ENCODE peak calls at places on chromosomes 3 and 15, in six cellular contexts. S, G, K, V, B and I are unnamed samples.

GRCh38 chr3:47578691-47579632 is at the start of gene CSPG5:
- DNase-seq in S (no peak), V (peak), K (peak), G (peak), B (no peak), I (peak)

GRCh38 chr15:100439566-100439965 is 89.2 kb downstream of the CERS3 start:
- DNase-seq in S (no peak), V (no peak), G (no peak), K (no peak), B (no peak), I (no peak)

GRCh38 chr15:89333959-89334509 is 590 bp downstream of the POLG start:
- DNase-seq in G (no peak), K (no peak), B (no peak), V (no peak), S (no peak), I (no peak)

GRCh38 chr3:130850044-130850797 is 43.7 kb upstream of the ATP2C1 start:
- DNase-seq in G (peak), V (peak), S (no peak), B (no peak), K (no peak), I (no peak)

GRCh38 chr15:76533060-76533955 is 196.7 kb downstream of the ISL2 start:
- DNase-seq in G (no peak), V (peak), K (no peak), B (no peak), S (no peak), I (no peak)

GRCh38 chr3:43286886-43287301 is 554 bp downstream of the SNRK start:
- DNase-seq in G (peak), K (peak), V (peak), B (no peak), S (no peak), I (no peak)

GRCh38 chr3:9715127-9715526 is 11.5 kb downstream of the CPNE9 start:
- DNase-seq in S (no peak), B (no peak), V (peak), G (no peak), K (no peak), I (no peak)

GRCh38 chr3:100226712-100227429 is 33.9 kb upstream of the TBC1D23 start:
- DNase-seq in B (peak), K (no peak), S (no peak), V (peak), G (no peak), I (no peak)

GRCh38 chr15:32888221-32888761 is 170.5 kb downstream of the GREM1 start:
- DNase-seq in K (no peak), G (no peak), B (peak), S (no peak), V (peak), I (no peak)

GRCh38 chr3:187186801-187187421 is 10.4 kb upstream of the RTP1 start:
- DNase-seq in K (no peak), B (peak), G (no peak), S (peak), V (peak), I (no peak)

GRCh38 chr15:26872206-26872605 is 5.3 kb downstream of the GABRA5 start:
- DNase-seq in V (no peak), S (no peak), K (no peak), B (no peak), G (no peak), I (no peak)
- TF ChIP-seq CTCF in V (no peak), S (no peak), K (no peak), B (no peak), G (no peak), I (no peak)

GRCh38 chr3:40128169-40128568 is 181.3 kb upstream of the EIF1B start:
- DNase-seq in S (no peak), G (no peak), K (no peak), B (no peak), V (no peak), I (no peak)

GRCh38 chr3:40120816-40121215 is 188.7 kb upstream of the EIF1B start:
- DNase-seq in K (no peak), G (no peak), V (peak), S (no peak), B (peak), I (no peak)

GRCh38 chr3:40129510-40129909 is 180.0 kb upstream of the EIF1B start:
- DNase-seq in B (no peak), S (no peak), V (no peak), G (no peak), K (no peak), I (no peak)

GRCh38 chr3:40120067-40120692 is 189.3 kb upstream of the EIF1B start:
- DNase-seq in G (no peak), B (no peak), V (no peak), K (no peak), S (no peak), I (no peak)

GRCh38 chr3:40124918-40125317 is 184.6 kb upstream of the EIF1B start:
- DNase-seq in V (no peak), G (no peak), S (no peak), K (no peak), B (no peak), I (no peak)
- TF ChIP-seq CTCF in V (no peak), G (no peak), S (no peak), K (no peak), B (no peak), I (no peak)

GRCh38 chr3:165206454-165207266 is 10.5 kb upstream of the SLITRK3 start:
- DNase-seq in B (peak), G (peak), S (peak), K (no peak), V (peak), I (no peak)
- TF ChIP-seq CTCF in B (peak), G (peak), S (peak), K (peak), V (peak), I (peak)

DNA sequence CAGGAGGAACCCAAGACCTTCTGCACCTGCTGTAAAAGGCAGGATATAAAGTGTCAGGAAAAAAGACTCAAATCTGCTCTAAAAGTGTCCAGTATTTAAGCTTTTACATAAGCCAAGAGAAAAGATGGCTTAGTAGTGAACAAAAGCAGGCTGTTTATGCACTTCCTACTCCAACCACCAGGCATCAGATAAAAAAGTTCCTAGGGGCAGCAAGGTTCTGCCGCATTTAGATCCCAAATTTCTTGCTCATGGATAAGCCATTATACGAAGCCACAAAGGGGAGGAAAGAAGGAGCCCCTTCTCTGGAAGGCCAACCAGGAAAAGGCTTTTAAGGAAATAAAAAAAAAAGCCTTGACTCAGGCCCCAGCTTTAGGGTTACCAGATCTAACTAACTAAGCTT is 10.6 kb upstream of the SLC9C1 start:
- DNase-seq in B (peak), S (no peak), K (no peak), G (peak), V (no peak), I (no peak)
- TF ChIP-seq CTCF in B (peak), S (peak), K (peak), G (peak), V (peak), I (no peak)

GRCh38 chr3:111902534-111902933 is 43.5 kb downstream of the PHLDB2 start:
- DNase-seq in B (no peak), V (no peak), K (no peak), S (no peak), G (no peak), I (no peak)

GRCh38 chr3:111903067-111903511 is 44.0 kb downstream of the PHLDB2 start:
- DNase-seq in B (peak), G (no peak), V (peak), S (no peak), K (no peak), I (no peak)

GRCh38 chr3:111906667-111907066 is 47.6 kb downstream of the PHLDB2 start:
- DNase-seq in B (peak), K (no peak), V (no peak), G (no peak), S (no peak), I (no peak)

GRCh38 chr3:111907151-111907550 is 48.1 kb downstream of the PHLDB2 start:
- DNase-seq in S (no peak), K (no peak), B (no peak), G (no peak), V (no peak), I (no peak)

DNA sequence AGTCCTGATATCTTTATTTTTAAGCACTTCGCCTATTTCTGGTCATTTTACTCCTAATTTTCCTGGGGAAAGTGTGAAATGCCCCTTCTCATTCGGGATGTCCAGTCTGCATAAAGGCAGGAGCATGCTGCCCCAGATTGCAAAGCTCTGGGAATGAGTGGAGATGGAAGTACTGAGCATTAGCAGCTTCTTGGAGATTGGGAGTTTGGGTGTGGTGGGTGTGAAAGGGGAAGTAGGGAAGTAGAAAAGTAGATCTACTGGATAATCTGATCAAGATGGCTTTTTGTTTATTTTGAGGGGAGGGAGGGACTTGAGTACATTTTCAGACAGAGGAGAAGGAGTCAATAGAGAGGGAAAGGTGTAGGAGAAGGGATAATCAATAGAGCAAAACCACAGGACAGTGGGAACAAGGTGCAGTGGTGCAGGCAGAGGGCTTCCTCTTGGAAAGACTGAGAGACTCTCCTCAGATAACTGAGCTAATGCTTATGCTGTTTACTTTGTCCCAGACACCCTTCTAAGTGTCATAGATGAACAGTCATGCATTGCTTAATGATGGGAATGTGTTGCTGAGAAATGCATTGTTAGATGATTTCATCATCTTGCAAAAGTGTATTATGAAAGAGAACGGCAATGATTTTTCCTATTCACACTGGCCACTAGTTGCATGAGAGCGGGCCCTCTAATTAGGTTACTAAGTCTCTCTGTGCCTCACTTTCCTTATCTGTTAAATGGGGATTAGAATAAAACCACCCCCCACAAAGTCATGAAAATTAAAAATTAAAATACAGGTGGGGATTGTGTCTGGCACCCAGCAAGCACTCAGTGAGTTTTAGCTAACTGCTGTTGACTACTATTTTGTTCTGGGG is 45.5 kb downstream of the PHLDB2 start:
- DNase-seq in B (peak), V (peak), G (no peak), K (no peak), S (no peak), I (no peak)
- TF ChIP-seq CTCF in B (peak), V (peak), G (no peak), K (no peak), S (no peak), I (no peak)

DNA sequence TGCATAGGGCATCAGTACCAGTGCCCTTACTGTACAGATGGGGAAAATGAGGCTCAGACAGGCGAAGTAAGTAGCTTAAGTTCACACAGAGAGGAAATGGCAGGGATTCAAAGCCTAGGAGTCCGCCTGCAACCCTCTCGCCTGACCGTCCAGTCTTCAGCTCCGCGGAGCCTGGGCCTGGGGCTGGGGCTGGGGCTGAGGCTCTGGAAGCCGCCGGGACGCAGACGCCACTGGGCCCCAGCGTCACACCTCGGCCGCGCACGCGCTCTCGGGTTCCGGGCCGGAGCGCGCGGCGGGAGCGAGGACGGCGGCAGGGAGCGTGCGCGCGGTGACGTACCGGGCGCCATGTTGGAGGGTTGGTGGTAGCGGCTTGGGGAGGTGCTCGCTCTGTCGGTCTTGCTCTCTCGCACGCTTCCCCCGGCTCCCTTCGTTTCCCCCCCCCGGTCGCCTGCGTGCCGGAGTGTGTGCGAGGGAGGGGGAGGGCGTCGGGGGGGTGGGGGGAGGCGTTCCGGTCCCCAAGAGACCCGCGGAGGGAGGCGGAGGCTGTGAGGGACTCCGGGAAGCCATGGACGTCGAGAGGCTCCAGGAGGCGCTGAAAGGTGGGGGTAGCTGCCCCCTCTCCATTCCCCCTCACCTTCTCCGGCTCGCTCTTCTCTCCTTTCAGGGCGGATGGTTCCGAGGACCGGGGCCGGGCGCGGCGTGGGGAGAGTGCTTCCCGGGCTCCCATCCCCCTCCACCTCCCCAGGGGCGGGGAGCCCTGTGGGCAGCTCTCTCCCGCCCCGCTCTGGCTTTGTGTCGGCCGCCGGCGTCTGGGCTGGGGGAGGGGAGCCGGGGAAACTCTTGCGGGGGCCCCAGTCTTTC is at the start of gene PPP4R2:
- DNase-seq in K (peak), V (peak), S (peak), G (peak), B (peak), I (peak)
- TF ChIP-seq CTCF in K (no peak), V (no peak), S (peak), G (no peak), B (no peak), I (no peak)

GRCh38 chr15:45799508-45799907 is 164.7 kb downstream of the SQOR start:
- DNase-seq in V (no peak), K (no peak), S (no peak), G (no peak), B (no peak), I (no peak)

GRCh38 chr15:45796433-45796832 is 161.6 kb downstream of the SQOR start:
- DNase-seq in B (no peak), G (no peak), V (no peak), K (no peak), S (no peak), I (no peak)

GRCh38 chr15:45794768-45795486 is 160.1 kb downstream of the SQOR start:
- DNase-seq in V (no peak), K (no peak), G (no peak), S (no peak), B (no peak), I (no peak)

GRCh38 chr15:45794304-45794703 is 159.5 kb downstream of the SQOR start:
- DNase-seq in S (no peak), G (no peak), B (no peak), K (no peak), V (no peak), I (no peak)

DNA sequence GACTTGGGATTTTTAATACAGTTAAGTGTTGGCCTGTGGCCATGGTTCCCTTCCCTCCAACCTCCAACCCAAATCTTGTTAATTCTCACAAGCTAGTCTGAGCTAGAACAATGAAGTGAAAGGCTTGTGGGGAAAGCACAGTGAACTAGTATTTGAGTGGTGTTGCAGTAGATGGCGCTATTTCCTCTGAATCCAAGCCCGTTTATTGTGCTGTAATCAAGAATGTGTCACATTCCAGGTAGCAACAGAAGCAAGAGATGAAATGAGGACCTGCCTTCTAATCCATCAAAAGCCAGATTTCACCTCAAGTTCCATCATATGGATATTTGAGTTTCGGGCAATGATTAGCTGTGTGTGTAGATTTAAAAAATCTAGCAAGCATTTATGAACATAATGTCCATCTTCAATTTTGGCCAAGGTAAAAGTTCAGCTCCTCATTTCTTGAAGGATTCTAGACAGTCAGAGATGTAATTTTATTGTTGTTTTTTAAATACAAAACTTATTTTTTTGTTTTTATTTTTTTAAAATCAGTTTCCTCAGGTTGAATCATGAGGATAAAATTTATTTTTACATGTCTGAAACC is 160.7 kb downstream of the SQOR start:
- DNase-seq in S (no peak), V (peak), G (peak), B (peak), K (no peak), I (no peak)
- TF ChIP-seq CTCF in S (peak), V (peak), G (peak), B (peak), K (no peak), I (peak)